ENCODE peak calls at places on chromosomes 3 and 15, in six cellular contexts. S is GM12865, Q is fibroblast of lung, O is cardiac fibroblast, Z is lower lobe of right lung, X is mammary epithelial cell. W is an unnamed sample.

GRCh38 chr3:21752749-21753347 is 1.8 kb upstream of the ZNF385D start:
- DNase-seq in S (peak; percentile 34), Q (peak; percentile 84), O (peak; percentile 84), Z (no peak), X (peak; percentile 63), W (no peak)

GRCh38 chr15:39172380-39173281 is 408.2 kb upstream of the THBS1 start:
- DNase-seq in S (peak; percentile 66), Q (peak; percentile 73), O (peak; percentile 76), Z (no peak), X (peak; percentile 93), W (no peak)

GRCh38 chr3:27094721-27095120 is 274.5 kb downstream of the NEK10 start:
- DNase-seq in S (no peak), Q (no peak), O (peak; percentile 16), Z (no peak), X (no peak), W (no peak)

GRCh38 chr3:110180733-110181132 is 843.4 kb upstream of the DPPA4 start:
- DNase-seq in S (no peak), Q (peak; percentile 69), O (peak; percentile 84), Z (no peak), X (no peak), W (no peak)

GRCh38 chr15:63709365-63709764 is 112.2 kb downstream of the FBXL22 start:
- DNase-seq in S (no peak), Q (no peak), O (no peak), Z (no peak), X (no peak), W (no peak)

GRCh38 chr3:71254251-71254650 is 329.3 kb downstream of the FOXP1 start:
- DNase-seq in S (no peak), Q (no peak), O (peak; percentile 39), Z (no peak), X (no peak), W (peak; percentile 55)

GRCh38 chr15:90075420-90076289 is 26.6 kb downstream of the IDH2 start:
- DNase-seq in S (peak; percentile 67), Q (no peak), O (no peak), Z (no peak), X (peak; percentile 86), W (peak; percentile 71)

GRCh38 chr3:133268772-133269171 is 131.1 kb upstream of the BFSP2 start:
- DNase-seq in S (no peak), Q (no peak), O (no peak), Z (no peak), X (no peak), W (no peak)

GRCh38 chr3:136950583-136950982 is 7.2 kb upstream of the IL20RB start:
- DNase-seq in S (no peak), Q (no peak), O (no peak), Z (no peak), X (no peak), W (no peak)

GRCh38 chr3:5195605-5196004 is 8.1 kb downstream of the EDEM1 start:
- DNase-seq in S (peak; percentile 30), Q (no peak), O (no peak), Z (peak; percentile 67), X (peak; percentile 74), W (no peak)

GRCh38 chr15:81752149-81752942 is 293.5 kb downstream of the MEX3B start:
- DNase-seq in S (no peak), Q (peak; percentile 63), O (peak; percentile 79), Z (no peak), X (peak; percentile 34), W (peak; percentile 31)

GRCh38 chr3:28808068-28808467 is 459.4 kb upstream of the AZI2 start:
- DNase-seq in S (no peak), Q (no peak), O (no peak), Z (no peak), X (no peak), W (no peak)

GRCh38 chr15:42056934-42057743 is 36.3 kb upstream of the PLA2G4E start:
- DNase-seq in S (peak; percentile 68), Q (peak; percentile 53), O (peak; percentile 75), Z (peak; percentile 92), X (peak; percentile 100), W (peak; percentile 84)

GRCh38 chr15:85934691-85935090 is 140.0 kb upstream of the KLHL25 start:
- DNase-seq in S (no peak), Q (no peak), O (no peak), Z (no peak), X (no peak), W (no peak)

GRCh38 chr3:109117939-109118338 is at the start of gene MORC1:
- DNase-seq in S (no peak), Q (no peak), O (no peak), Z (no peak), X (no peak), W (no peak)

GRCh38 chr3:17179381-17180205 is 294.8 kb downstream of the PLCL2 start:
- DNase-seq in S (peak; percentile 65), Q (peak; percentile 5), O (peak; percentile 45), Z (no peak), X (no peak), W (no peak)

GRCh38 chr3:10136426-10137005 is 5.1 kb upstream of the VHL start:
- DNase-seq in S (no peak), Q (no peak), O (no peak), Z (no peak), X (no peak), W (no peak)

GRCh38 chr3:47010050-47010712 is 30.7 kb downstream of the NBEAL2 start:
- DNase-seq in S (peak; percentile 4), Q (no peak), O (no peak), Z (no peak), X (no peak), W (peak; percentile 23)

DNA sequence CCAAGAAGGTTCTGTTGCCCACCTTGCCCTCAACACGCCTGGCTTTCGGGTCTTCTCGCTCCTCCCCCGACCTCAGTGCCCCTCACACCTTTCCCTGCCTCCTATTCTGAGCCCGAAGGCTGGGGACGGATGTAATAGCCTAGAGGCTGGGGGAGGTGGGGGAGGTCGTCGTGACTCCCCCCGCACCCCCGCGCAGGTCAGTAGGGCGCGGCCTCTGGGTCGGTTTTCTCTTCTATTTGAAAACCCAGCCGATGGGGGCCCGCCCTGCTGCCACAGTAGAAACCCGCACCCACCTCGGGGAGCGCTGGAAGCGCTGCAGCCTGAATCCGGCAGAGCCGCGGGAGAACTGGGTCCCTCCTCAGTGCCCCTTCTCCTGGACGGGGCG is 1.0 kb upstream of the RBPMS2 start:
- DNase-seq in S (no peak), Q (no peak), O (no peak), Z (no peak), X (no peak), W (no peak)
- H3K4me3 ChIP-seq in S (no peak overlapping the region), Q (peak overlapping the region; percentile 45), O (peak overlapping the region; percentile 43), Z (peak overlapping the region; percentile 58), X (no peak overlapping the region), W (peak overlapping the region; percentile 80)

GRCh38 chr3:149371001-149371722 is 6.3 kb downstream of the TM4SF1 start:
- DNase-seq in S (no peak), Q (peak; percentile 62), O (peak; percentile 64), Z (no peak), X (peak; percentile 79), W (no peak)
- H3K4me3 ChIP-seq in S (no peak overlapping the region), Q (no peak overlapping the region), O (no peak overlapping the region), Z (peak overlapping the region; percentile 9), X (peak overlapping the region; percentile 2), W (peak overlapping the region; percentile 23)

GRCh38 chr3:194316918-194317317 is 34.2 kb downstream of the CPN2 start:
- DNase-seq in S (no peak), Q (no peak), O (no peak), Z (no peak), X (no peak), W (no peak)

GRCh38 chr3:194315088-194315964 is 35.8 kb downstream of the CPN2 start:
- DNase-seq in S (peak; percentile 83), Q (peak; percentile 76), O (peak; percentile 91), Z (peak; percentile 88), X (peak; percentile 89), W (peak; percentile 86)

GRCh38 chr3:194313642-194314430 is 37.3 kb downstream of the CPN2 start:
- DNase-seq in S (no peak), Q (peak; percentile 41), O (peak; percentile 82), Z (no peak), X (no peak), W (no peak)

GRCh38 chr3:194314669-194315068 is 36.5 kb downstream of the CPN2 start:
- DNase-seq in S (no peak), Q (no peak), O (no peak), Z (no peak), X (no peak), W (no peak)

GRCh38 chr3:194315965-194316361 is 35.2 kb downstream of the CPN2 start:
- DNase-seq in S (no peak), Q (no peak), O (peak; percentile 67), Z (no peak), X (peak; percentile 58), W (no peak)
- H3K4me3 ChIP-seq in S (no peak overlapping the region), Q (no peak overlapping the region), O (no peak overlapping the region), Z (peak overlapping the region; percentile 56), X (peak overlapping the region; percentile 51), W (peak overlapping the region; percentile 50)

DNA sequence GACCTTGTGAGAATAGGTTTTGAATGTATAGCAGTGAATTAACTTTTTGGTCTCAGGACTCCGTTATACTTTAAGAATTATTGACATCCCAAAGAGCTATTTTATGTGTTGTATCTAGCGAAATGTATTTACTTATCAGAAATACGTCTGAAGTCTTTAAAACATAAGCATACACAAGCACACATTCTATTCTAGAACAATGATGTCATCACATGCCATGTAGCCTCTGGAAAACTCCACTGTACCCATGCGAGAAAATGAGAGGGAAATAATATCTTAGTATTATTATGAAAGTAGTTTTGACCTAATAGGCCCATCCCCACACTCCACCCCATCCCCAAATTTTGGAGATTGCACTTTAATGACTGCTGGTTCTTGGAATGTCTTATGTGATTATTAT is 1.5 kb downstream of the POLR2M start:
- DNase-seq in S (no peak), Q (peak; percentile 59), O (peak; percentile 40), Z (no peak), X (no peak), W (no peak)
- H3K4me3 ChIP-seq in S (peak overlapping the region; percentile 100), Q (peak overlapping the region; percentile 99), O (peak overlapping the region; percentile 96), Z (peak overlapping the region; percentile 75), X (peak overlapping the region; percentile 95), W (peak overlapping the region; percentile 81)

DNA sequence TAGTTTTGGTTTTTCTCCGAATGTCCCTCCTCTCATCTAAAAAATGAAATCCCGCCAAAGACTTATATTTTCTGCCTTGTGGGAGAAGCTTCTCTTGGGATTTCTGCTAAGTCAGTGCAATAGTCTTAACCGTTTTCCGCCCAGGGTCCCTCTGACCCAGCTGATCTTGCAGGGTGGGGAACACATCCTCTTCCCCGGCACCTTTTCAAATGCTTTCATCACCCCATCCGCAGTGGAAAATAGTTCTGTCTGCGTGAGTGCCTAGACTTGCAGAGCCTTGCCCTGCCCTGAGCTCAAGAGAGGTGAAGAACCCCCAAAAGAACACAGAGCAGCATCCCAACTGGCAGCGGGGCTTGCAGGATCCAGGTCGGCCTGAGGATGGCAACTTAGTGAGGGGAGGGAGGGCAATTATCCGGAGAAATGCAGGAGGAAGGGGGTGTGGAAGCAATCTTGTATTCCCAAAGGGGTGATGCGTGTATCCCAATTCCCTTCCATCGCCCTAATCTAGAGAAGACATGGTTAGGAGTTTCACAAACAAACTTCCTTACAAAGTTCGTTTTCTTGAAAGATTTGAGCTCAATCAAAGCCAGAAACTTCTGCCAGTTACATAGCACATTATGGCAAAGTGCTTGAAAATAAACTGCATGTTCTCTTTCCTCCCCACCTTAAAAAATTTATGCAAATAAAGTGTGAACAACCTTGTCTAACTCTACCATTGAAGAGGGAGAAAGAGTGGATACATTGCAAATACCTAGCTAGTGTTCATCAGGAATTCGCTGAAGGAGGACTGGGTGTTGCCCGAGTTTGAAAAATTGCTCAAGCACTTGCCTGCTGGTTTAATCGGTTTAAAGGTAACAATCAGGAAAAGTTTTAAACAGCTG is 79.9 kb downstream of the NR2F2 start:
- DNase-seq in S (no peak), Q (peak; percentile 33), O (no peak), Z (no peak), X (no peak), W (no peak)
- H3K4me3 ChIP-seq in S (no peak overlapping the region), Q (no peak overlapping the region), O (no peak overlapping the region), Z (no peak overlapping the region), X (no peak overlapping the region), W (peak overlapping the region; percentile 50)